ENCODE peak calls at places on chromosomes 3 and 15, in five cellular contexts. H is stimulated activated CD4-positive, alpha-beta T cell treated with anti-CD3 and anti-CD28 coated beads, Interleukin-4, amount 100 ng/mL, for 1 hour; I is fibroblast of gingiva; U is left cardiac atrium; F is GM12864. Y is an unnamed sample.

GRCh38 chr3:79167651-79168416 is 600.0 kb downstream of the ROBO1 start:
- DNase-seq in H (no peak), I (peak; percentile 88), U (no peak), F (no peak), Y (no peak)

GRCh38 chr3:139455855-139456254 is 20.5 kb downstream of the RBP2 start:
- DNase-seq in H (no peak), I (no peak), U (no peak), F (no peak), Y (no peak)

GRCh38 chr3:172592898-172593669 is 69.9 kb upstream of the TNFSF10 start:
- DNase-seq in H (no peak), I (no peak), U (no peak), F (no peak), Y (no peak)

GRCh38 chr15:31552482-31553099 is 226.0 kb downstream of the KLF13 start:
- DNase-seq in H (no peak), I (no peak), U (no peak), F (no peak), Y (no peak)

GRCh38 chr3:31858439-31858838 is 122.6 kb downstream of the OSBPL10 start:
- DNase-seq in H (no peak), I (no peak), U (no peak), F (no peak), Y (no peak)

GRCh38 chr15:92797168-92798052 is 102.7 kb upstream of the CHD2 start:
- DNase-seq in H (no peak), I (peak; percentile 65), U (no peak), F (no peak), Y (no peak)

GRCh38 chr3:37982351-37982750 is 8.2 kb upstream of the VILL start:
- DNase-seq in H (no peak), I (no peak), U (no peak), F (no peak), Y (no peak)

GRCh38 chr3:95899911-95900310 is 914.5 kb upstream of the EPHA6 start:
- DNase-seq in H (no peak), I (no peak), U (no peak), F (no peak), Y (no peak)

GRCh38 chr3:14517601-14518431 is 22.3 kb downstream of the GRIP2 start:
- DNase-seq in H (no peak), I (no peak), U (no peak), F (no peak), Y (no peak)

GRCh38 chr3:89098964-89099585 is 8.3 kb upstream of the EPHA3 start:
- DNase-seq in H (peak; percentile 8), I (peak; percentile 57), U (no peak), F (no peak), Y (no peak)

GRCh38 chr15:70492240-70493177 is 270.8 kb downstream of the UACA start:
- DNase-seq in H (peak; percentile 70), I (peak; percentile 79), U (peak; percentile 56), F (peak; percentile 80), Y (no peak)

GRCh38 chr3:71258526-71258925 is 325.0 kb downstream of the FOXP1 start:
- DNase-seq in H (no peak), I (no peak), U (no peak), F (no peak), Y (no peak)

GRCh38 chr3:53175613-53176537 is 14.9 kb downstream of the PRKCD start:
- DNase-seq in H (no peak), I (no peak), U (no peak), F (no peak), Y (no peak)

GRCh38 chr3:131033480-131034080 is 6.9 kb downstream of the NEK11 start:
- DNase-seq in H (no peak), I (peak; percentile 36), U (no peak), F (peak; percentile 13), Y (no peak)